ENCODE peak calls at places on chromosomes 12 and 14, in four cellular contexts. M is K562, E is H1, G is HepG2. T is an unnamed sample.
A peak's percentile ranks its signal among the peaks of the same experiment; 100 is the strongest.

GRCh38 chr12:52674416-52674775 is 5.8 kb downstream of the KRT1 start:
- DNase-seq in M (no peak), G (no peak), E (no peak), T (no peak)

GRCh38 chr14:55746533-55746932 is 166.5 kb downstream of the KTN1 start:
- DNase-seq in E (no peak), G (peak; percentile 14), M (no peak), T (no peak)

GRCh38 chr12:25694072-25694471 is 141.0 kb upstream of the LMNTD1 start:
- DNase-seq in G (peak; percentile 6), E (no peak), M (no peak), T (no peak)

GRCh38 chr12:51441583-51441982 is 17.0 kb downstream of the SLC4A8 start:
- DNase-seq in E (no peak), G (no peak), M (no peak), T (no peak)

GRCh38 chr12:119115296-119115905 is 63.3 kb upstream of the HSPB8 start:
- DNase-seq in M (peak; percentile 75), G (peak; percentile 38), E (peak; percentile 86), T (no peak)

GRCh38 chr14:91406451-91406850 is 11.2 kb downstream of the CCDC88C start:
- DNase-seq in E (no peak), G (no peak), M (no peak), T (no peak)

GRCh38 chr12:128986957-128987356 is 133.7 kb downstream of the GLT1D1 start:
- DNase-seq in G (no peak), M (no peak), E (no peak), T (no peak)

GRCh38 chr12:66637693-66638301 is 41.1 kb downstream of the GRIP1 start:
- DNase-seq in E (no peak), G (no peak), M (no peak), T (no peak)

GRCh38 chr14:33542338-33543290 is 408.3 kb downstream of the EGLN3 start:
- DNase-seq in E (no peak), G (no peak), M (no peak), T (no peak)

GRCh38 chr14:70641548-70642312 is at the start of gene TTC9:
- DNase-seq in G (no peak), E (peak; percentile 75), M (peak; percentile 53), T (no peak)

GRCh38 chr12:53749986-53750811 is 1.6 kb downstream of the CISTR start:
- DNase-seq in M (no peak), E (no peak), G (no peak), T (no peak)

GRCh38 chr12:62919827-62920226 is 15.1 kb downstream of the PPM1H start:
- DNase-seq in E (no peak), M (no peak), G (no peak), T (no peak)

GRCh38 chr12:116265361-116266128 is 11.9 kb downstream of the MED13L start:
- DNase-seq in E (no peak), G (no peak), M (no peak), T (no peak)

GRCh38 chr12:116267948-116268347 is 9.5 kb downstream of the MED13L start:
- DNase-seq in E (no peak), G (no peak), M (no peak), T (no peak)

GRCh38 chr12:116266220-116266619 is 11.3 kb downstream of the MED13L start:
- DNase-seq in M (no peak), G (no peak), E (no peak), T (no peak)

GRCh38 chr12:116264525-116265070 is 12.9 kb downstream of the MED13L start:
- DNase-seq in E (no peak), G (no peak), M (no peak), T (no peak)

DNA sequence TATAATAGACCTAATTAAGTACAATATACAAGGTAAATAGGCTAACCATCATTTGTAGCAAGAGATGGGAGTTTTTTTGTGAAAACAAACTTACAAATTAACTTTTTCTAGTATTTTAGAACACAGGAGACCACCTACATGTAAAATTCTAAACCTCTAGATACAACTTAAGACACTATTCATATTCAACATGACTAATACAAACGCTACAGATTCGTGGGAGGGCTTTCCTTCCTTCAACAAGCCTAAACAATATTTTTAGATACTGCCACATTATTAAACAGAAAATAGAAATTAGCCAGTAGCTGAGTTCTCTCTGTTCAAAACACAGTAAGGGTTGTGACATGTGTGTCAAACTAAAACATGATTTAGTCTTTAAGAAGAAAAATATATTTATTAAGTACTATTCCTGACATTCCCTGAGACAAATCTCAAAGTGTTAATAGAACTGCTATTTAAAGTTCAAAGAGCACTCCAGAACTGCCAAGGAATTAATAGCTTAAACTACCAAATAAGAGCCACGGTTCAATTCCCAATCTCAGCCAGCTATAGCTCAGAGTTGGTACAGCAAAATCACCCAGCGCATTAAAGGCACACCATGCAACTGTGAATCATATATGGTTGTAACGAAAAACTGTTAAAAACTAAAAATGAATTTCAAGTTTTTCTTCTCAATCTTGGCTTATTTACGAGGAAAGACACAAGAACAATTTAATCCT is 10.7 kb downstream of the MED13L start:
- DNase-seq in G (no peak), E (no peak), M (no peak), T (no peak)
- TF ChIP-seq KDM1A in G (no peak), E (no peak), M (no peak), T (no peak)

GRCh38 chr12:47752552-47752951 is 6.1 kb downstream of the RAPGEF3 start:
- DNase-seq in G (no peak), M (no peak), E (no peak), T (no peak)
- TF ChIP-seq ATF2 in G (no peak), M (no peak), E (no peak), T (no peak)

DNA sequence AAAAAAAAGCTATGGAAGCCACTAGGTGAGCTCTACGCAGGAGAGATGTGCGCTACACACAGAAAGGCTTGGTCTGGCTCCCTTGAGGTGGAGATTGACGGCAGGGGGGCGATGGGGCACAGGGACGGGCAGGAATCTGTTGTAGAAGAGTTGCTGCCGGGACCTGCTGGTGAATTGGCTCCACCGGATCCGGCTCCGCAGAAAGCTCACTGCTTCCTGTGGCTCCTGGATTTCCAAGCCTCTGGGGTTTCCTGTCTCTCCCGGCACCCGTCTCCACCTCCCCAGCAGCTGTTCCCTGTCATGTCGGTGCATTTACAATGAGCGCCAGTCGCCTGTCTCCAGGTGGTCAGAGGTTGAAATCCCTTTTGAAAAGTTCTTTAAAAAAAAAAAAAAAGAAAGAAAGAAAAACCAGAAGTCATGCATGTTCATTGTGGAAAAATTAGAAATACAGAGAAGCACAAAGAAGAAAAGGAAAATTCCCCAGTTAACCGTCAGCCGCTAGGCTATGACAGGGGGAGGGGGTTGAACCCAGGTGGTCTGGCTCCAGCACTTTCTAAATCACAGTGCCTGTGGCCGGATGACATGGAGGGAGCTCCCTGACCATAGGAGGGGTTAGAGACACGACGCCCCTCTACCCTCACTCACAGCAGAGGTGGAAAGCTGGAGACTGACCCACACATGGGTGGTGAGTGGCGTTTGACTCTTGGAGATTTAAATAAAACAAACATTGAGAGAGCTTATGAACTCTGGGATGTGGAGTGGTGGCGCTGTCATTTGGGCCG is 20.8 kb downstream of the FAM222A start:
- DNase-seq in G (no peak), M (no peak), E (peak; percentile 63), T (no peak)
- TF ChIP-seq KDM1A in G (no peak), M (no peak), E (no peak), T (no peak)

DNA sequence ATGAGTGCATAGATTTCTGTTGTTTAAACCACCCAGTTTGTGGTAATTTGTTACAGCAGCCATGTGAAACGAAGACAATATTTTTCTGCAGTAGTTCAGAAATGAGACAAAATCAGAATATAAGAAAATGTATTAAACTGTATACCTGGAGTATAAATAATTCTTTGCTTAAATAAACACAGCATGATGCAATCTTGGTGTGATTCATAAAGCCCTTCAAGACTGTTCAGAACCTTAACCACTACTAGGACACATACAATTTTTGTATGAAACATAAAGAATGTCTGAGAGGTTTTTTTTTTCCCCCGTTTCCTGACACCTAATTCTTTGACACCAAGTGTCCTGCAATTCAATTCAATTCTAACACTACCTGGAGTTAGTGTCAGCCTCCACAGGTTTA is 10.5 kb downstream of the C12orf75 start:
- DNase-seq in G (no peak), M (no peak), E (no peak), T (no peak)
- TF ChIP-seq ATF2 in G (no peak), M (no peak), E (no peak), T (no peak)

GRCh38 chr12:85275359-85275758 is 4.7 kb upstream of the ALX1 start:
- DNase-seq in G (no peak), M (no peak), E (no peak), T (no peak)

GRCh38 chr12:85279449-85280137 is 427 bp upstream of the ALX1 start:
- DNase-seq in E (peak; percentile 61), G (no peak), M (no peak), T (no peak)

GRCh38 chr12:85280138-85280983 is at the start of gene ALX1:
- DNase-seq in E (peak; percentile 87), M (no peak), G (no peak), T (no peak)

GRCh38 chr12:85278598-85279448 is 1.2 kb upstream of the ALX1 start:
- DNase-seq in G (no peak), M (no peak), E (peak; percentile 60), T (no peak)

GRCh38 chr12:85277900-85278597 is 2.0 kb upstream of the ALX1 start:
- DNase-seq in M (no peak), G (no peak), E (no peak), T (no peak)
- TF ChIP-seq KDM1A in M (no peak), G (no peak), E (no peak), T (no peak)

GRCh38 chr12:57845478-57846284 is 848 bp downstream of the CTDSP2 start:
- DNase-seq in M (peak; percentile 80), G (peak; percentile 90), E (peak; percentile 79), T (no peak)
- TF ChIP-seq ATF2 in M (no peak), G (peak; percentile 89), E (no peak), T (no peak)

GRCh38 chr14:28542040-28542439 is 224.5 kb upstream of the FOXG1 start:
- DNase-seq in G (no peak), M (no peak), E (no peak), T (no peak)

GRCh38 chr14:28536889-28537288 is 229.7 kb upstream of the FOXG1 start:
- DNase-seq in M (no peak), G (no peak), E (no peak), T (no peak)
- TF ChIP-seq KDM1A in M (no peak), G (no peak), E (no peak), T (no peak)

DNA sequence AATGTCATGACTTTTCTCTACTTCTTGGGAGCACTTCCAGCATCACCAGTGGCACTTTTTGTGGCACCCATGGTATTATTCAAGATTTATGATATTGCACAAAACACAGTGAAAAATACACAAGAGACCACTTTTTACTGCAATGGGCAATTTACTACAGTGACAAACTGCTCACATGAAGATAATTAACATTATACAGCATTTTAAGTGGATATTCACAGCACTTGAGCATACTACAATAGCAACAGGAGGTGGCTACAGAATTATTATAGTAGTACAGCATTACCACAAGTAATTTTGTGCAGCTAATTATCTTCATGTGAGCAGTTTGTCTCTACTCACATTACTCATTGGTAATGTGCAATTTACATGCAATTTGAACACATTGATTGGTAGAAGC is 18.3 kb downstream of the IL26 start:
- DNase-seq in E (no peak), M (no peak), G (no peak), T (no peak)
- TF ChIP-seq ATF2 in E (no peak), M (no peak), G (no peak), T (no peak)

GRCh38 chr14:61940669-61941420 is 178.6 kb downstream of the SNAPC1 start:
- DNase-seq in M (no peak), G (no peak), E (no peak), T (no peak)
- TF ChIP-seq KDM1A in M (no peak), G (no peak), E (no peak), T (no peak)